ENCODE peak calls at places on chromosomes 13 and 19, in seven cellular contexts. H is NCI-H1092 treated with DMSO at 0.1 percent for 48 hours; J is nucleus accumbens; T is activated CD4-positive, alpha-beta T cell treated with anti-CD3 and anti-CD28 coated beads, Interleukin-2, amount 50 U/mL, for 24 hours; G is breast epithelium; P is neuronal stem cell; C is tibial artery. Z is an unnamed sample.

GRCh38 chr13:113786262-113786841 is 27.3 kb downstream of the TMEM255B start:
- DNase-seq in P (no peak), J (no peak), H (no peak), G (no peak), C (peak), T (no peak), Z (no peak)

GRCh38 chr19:39845621-39846175 is 481 bp downstream of the FBL start:
- DNase-seq in J (no peak), P (no peak), G (no peak), H (no peak), C (no peak), T (no peak), Z (peak)

GRCh38 chr19:15532779-15533521 is 24.6 kb downstream of the CYP4F22 start:
- DNase-seq in J (no peak), T (peak), H (no peak), P (no peak), C (no peak), G (no peak), Z (peak)

GRCh38 chr19:10713317-10713716 is 4.6 kb upstream of the DNM2 start:
- DNase-seq in J (no peak), H (no peak), G (no peak), C (no peak), P (no peak), T (no peak), Z (no peak)

GRCh38 chr19:49515767-49516166 is 3.3 kb downstream of the FCGRT start:
- DNase-seq in T (no peak), C (peak), J (no peak), G (no peak), P (no peak), H (no peak), Z (peak)

GRCh38 chr19:34136127-34136526 is 36.2 kb upstream of the LSM14A start:
- DNase-seq in C (no peak), H (no peak), J (no peak), G (no peak), T (no peak), P (no peak), Z (no peak)

GRCh38 chr13:113546571-113547247 is 37.8 kb upstream of the TFDP1 start:
- DNase-seq in H (no peak), P (no peak), G (peak), T (no peak), C (peak), J (no peak), Z (no peak)

GRCh38 chr19:16739546-16739945 is 19.9 kb downstream of the NWD1 start:
- DNase-seq in J (no peak), G (no peak), C (no peak), H (no peak), T (no peak), P (no peak), Z (no peak)

GRCh38 chr19:17873661-17874422 is 2.1 kb downstream of the SLC5A5 start:
- DNase-seq in T (peak), J (no peak), H (no peak), C (no peak), G (no peak), P (peak), Z (peak)

GRCh38 chr19:31223805-31224534 is 125.3 kb downstream of the TSHZ3 start:
- DNase-seq in P (no peak), T (no peak), J (no peak), C (no peak), H (no peak), G (no peak), Z (peak)

GRCh38 chr19:44303976-44304568 is 753 bp downstream of the ZNF235 start:
- DNase-seq in C (no peak), T (no peak), P (peak), H (peak), J (no peak), G (no peak), Z (peak)

GRCh38 chr13:98672947-98673545 is 79.4 kb downstream of the SLC15A1 start:
- DNase-seq in T (peak), J (peak), G (peak), P (peak), H (peak), C (peak), Z (peak)

GRCh38 chr13:114089341-114089740 is 43.1 kb downstream of the RASA3 start:
- DNase-seq in T (no peak), G (no peak), H (no peak), C (peak), J (no peak), P (no peak), Z (no peak)

GRCh38 chr13:41682766-41683165 is 225.4 kb downstream of the RGCC start:
- DNase-seq in J (no peak), P (no peak), G (no peak), T (no peak), C (no peak), H (no peak), Z (no peak)

GRCh38 chr19:19137556-19138109 is 645 bp downstream of the TMEM161A start:
- DNase-seq in T (no peak), H (no peak), P (no peak), J (no peak), G (no peak), C (no peak), Z (no peak)

GRCh38 chr19:46637224-46637623 is 1.2 kb upstream of the GNG8 start:
- DNase-seq in G (no peak), H (no peak), T (no peak), C (no peak), P (no peak), J (no peak), Z (no peak)

GRCh38 chr13:76879211-76879875 is 6.9 kb downstream of the KCTD12 start:
- DNase-seq in H (no peak), G (no peak), C (peak), T (peak), P (no peak), J (no peak), Z (peak)

GRCh38 chr19:35729763-35730162 is 12.0 kb downstream of the KMT2B start:
- DNase-seq in C (no peak), H (no peak), J (no peak), G (no peak), P (no peak), T (no peak), Z (no peak)

GRCh38 chr19:32224371-32225244 is 120.8 kb upstream of the ZNF507 start:
- DNase-seq in G (no peak), P (peak), H (peak), T (peak), C (no peak), J (no peak), Z (peak)

GRCh38 chr13:35478384-35479222 is 2.1 kb upstream of the MAB21L1 start:
- DNase-seq in T (no peak), J (no peak), G (no peak), C (no peak), H (no peak), P (peak), Z (no peak)

GRCh38 chr19:45443462-45444317 is 20.0 kb upstream of the ERCC1 start:
- DNase-seq in J (peak), T (peak), P (peak), H (no peak), G (peak), C (peak), Z (peak)

GRCh38 chr19:55146648-55147218 is 2.3 kb downstream of the TNNT1 start:
- DNase-seq in J (no peak), H (no peak), P (no peak), G (no peak), T (no peak), C (no peak), Z (no peak)

GRCh38 chr13:96690998-96691397 is 303.3 kb downstream of the OXGR1 start:
- DNase-seq in C (no peak), T (no peak), G (no peak), P (no peak), J (no peak), H (no peak), Z (no peak)

GRCh38 chr13:104327217-104327616 is 1261.0 kb upstream of the SLC10A2 start:
- DNase-seq in P (no peak), T (no peak), G (no peak), C (no peak), J (no peak), H (no peak), Z (no peak)

GRCh38 chr19:51329411-51329810 is 12.5 kb downstream of the VSIG10L start:
- DNase-seq in P (no peak), H (no peak), T (no peak), G (no peak), C (no peak), J (no peak), Z (no peak)

GRCh38 chr19:2867025-2867991 is at the start of gene ZNF556:
- DNase-seq in C (no peak), P (no peak), J (no peak), T (no peak), G (no peak), H (peak), Z (no peak)

GRCh38 chr13:113020323-113021080 is 51.5 kb downstream of the MCF2L start:
- DNase-seq in H (no peak), P (no peak), C (no peak), J (no peak), G (no peak), T (no peak), Z (no peak)

GRCh38 chr13:109028626-109029025 is 399.2 kb downstream of the MYO16 start:
- DNase-seq in P (no peak), T (no peak), J (no peak), G (no peak), C (no peak), H (no peak), Z (peak)

GRCh38 chr13:44416297-44416696 is 42.7 kb downstream of the SERP2 start:
- DNase-seq in C (no peak), H (no peak), T (no peak), G (no peak), J (no peak), P (no peak), Z (no peak)

GRCh38 chr19:38319421-38320258 is at the start of gene KCNK6:
- DNase-seq in G (no peak), P (no peak), H (no peak), T (peak), J (no peak), C (peak), Z (peak)

GRCh38 chr13:85191996-85192395 is 607.2 kb downstream of the SLITRK6 start:
- DNase-seq in H (no peak), J (no peak), T (no peak), G (no peak), C (no peak), P (no peak), Z (no peak)

GRCh38 chr13:48496796-48497195 is 36.1 kb downstream of the RCBTB2 start:
- DNase-seq in P (no peak), G (no peak), H (no peak), C (no peak), J (no peak), T (no peak), Z (no peak)

Z was measured in trophoblast cell.